ENCODE peak calls at places on chromosomes 12 and 14, in ten cellular contexts. Q is stimulated activated CD4-positive, alpha-beta T cell treated with anti-CD3 and anti-CD28 coated beads, TNF-alpha, amount 100 ng/mL, for 4 hours; F is cardiac muscle cell; K is lung microvascular endothelial cell; W is endodermal cell; U is RWPE1; M is SHP77; Z is HCEC 1CT; T is SW480; V is EH. H is an unnamed sample.

GRCh38 chr14:102450206-102451063 is 59.1 kb downstream of the ANKRD9 start:
- DNase-seq in Q (no peak), F (no peak), K (no peak), W (no peak), U (no peak), M (no peak), Z (no peak), T (no peak), V (no peak), H (no peak)

GRCh38 chr14:29576997-29577396 is 350.6 kb downstream of the PRKD1 start:
- DNase-seq in Q (no peak), F (no peak), K (no peak), W (no peak), U (no peak), M (no peak), Z (no peak), T (no peak), V (no peak), H (no peak)

GRCh38 chr14:68794130-68794855 is 1.4 kb upstream of the ZFP36L1 start:
- DNase-seq in Q (peak), F (peak), K (peak), W (peak), U (peak), M (no peak), Z (peak), T (peak), V (peak), H (no peak)

GRCh38 chr14:50801706-50802105 is 29.3 kb downstream of the NIN start:
- DNase-seq in Q (no peak), F (no peak), K (peak), W (no peak), U (no peak), M (no peak), Z (peak), T (no peak), V (peak), H (no peak)

GRCh38 chr12:64110864-64111263 is 111.2 kb downstream of the KICS2 start:
- DNase-seq in Q (no peak), F (peak), K (no peak), W (no peak), U (no peak), M (no peak), Z (peak), T (no peak), V (peak), H (no peak)

GRCh38 chr12:18101043-18101442 is 11.1 kb upstream of the RERGL start:
- DNase-seq in Q (no peak), F (no peak), K (no peak), W (no peak), U (no peak), M (no peak), Z (no peak), T (no peak), V (no peak), H (no peak)

GRCh38 chr14:103894034-103894722 is 34.1 kb upstream of the TDRD9 start:
- DNase-seq in Q (no peak), F (no peak), K (no peak), W (peak), U (no peak), M (no peak), Z (no peak), T (no peak), V (no peak), H (no peak)

GRCh38 chr12:62767946-62768345 is 167.0 kb downstream of the PPM1H start:
- DNase-seq in Q (no peak), F (no peak), K (no peak), W (no peak), U (no peak), M (no peak), Z (no peak), T (no peak), V (no peak), H (no peak)

GRCh38 chr12:47744005-47744651 is 14.6 kb downstream of the RAPGEF3 start:
- DNase-seq in Q (peak), F (no peak), K (peak), W (peak), U (peak), M (no peak), Z (no peak), T (peak), V (no peak), H (peak)

GRCh38 chr12:122125452-122126341 is 47.1 kb downstream of the MLXIP start:
- DNase-seq in Q (no peak), F (no peak), K (no peak), W (peak), U (no peak), M (no peak), Z (no peak), T (peak), V (no peak), H (no peak)

GRCh38 chr14:106459971-106460730 is 933.8 kb downstream of the TMEM121 start:
- DNase-seq in Q (peak), F (no peak), K (no peak), W (peak), U (peak), M (peak), Z (no peak), T (no peak), V (no peak), H (peak)

GRCh38 chr12:96177013-96177412 is 17.2 kb upstream of the ELK3 start:
- DNase-seq in Q (no peak), F (peak), K (no peak), W (no peak), U (peak), M (no peak), Z (peak), T (no peak), V (peak), H (no peak)

GRCh38 chr14:92990456-92991430 is 67.8 kb downstream of the CHGA start:
- DNase-seq in Q (no peak), F (no peak), K (no peak), W (no peak), U (no peak), M (no peak), Z (no peak), T (no peak), V (no peak), H (no peak)

GRCh38 chr14:69693145-69693544 is 73.8 kb upstream of the SRSF5 start:
- DNase-seq in Q (no peak), F (peak), K (peak), W (peak), U (no peak), M (peak), Z (no peak), T (no peak), V (no peak), H (no peak)

GRCh38 chr14:22668417-22668816 is 24.3 kb upstream of the OR6J1 start:
- DNase-seq in Q (no peak), F (peak), K (no peak), W (no peak), U (no peak), M (no peak), Z (peak), T (no peak), V (peak), H (no peak)

GRCh38 chr14:23153891-23154796 is 29.3 kb downstream of the SLC7A8 start:
- DNase-seq in Q (no peak), F (peak), K (no peak), W (peak), U (peak), M (no peak), Z (no peak), T (peak), V (peak), H (peak)

GRCh38 chr14:49966304-49966809 is 73.5 kb downstream of the ARF6 start:
- DNase-seq in Q (no peak), F (peak), K (no peak), W (peak), U (no peak), M (no peak), Z (no peak), T (peak), V (peak), H (peak)

GRCh38 chr12:6235499-6235898 is 35.3 kb downstream of the CD9 start:
- DNase-seq in Q (no peak), F (no peak), K (no peak), W (no peak), U (no peak), M (no peak), Z (no peak), T (peak), V (no peak), H (no peak)

GRCh38 chr12:50174971-50175715 is 8.0 kb upstream of the CERS5 start:
- DNase-seq in Q (no peak), F (peak), K (peak), W (no peak), U (peak), M (peak), Z (peak), T (peak), V (peak), H (peak)

GRCh38 chr12:104340917-104341611 is 37.5 kb downstream of the EID3 start:
- DNase-seq in Q (no peak), F (no peak), K (no peak), W (peak), U (no peak), M (no peak), Z (no peak), T (no peak), V (no peak), H (no peak)

GRCh38 chr14:32372154-32372553 is 43.1 kb downstream of the AKAP6 start:
- DNase-seq in Q (no peak), F (peak), K (no peak), W (no peak), U (peak), M (no peak), Z (peak), T (no peak), V (peak), H (no peak)

GRCh38 chr12:67482751-67483661 is 165.5 kb upstream of the DYRK2 start:
- DNase-seq in Q (peak), F (peak), K (no peak), W (no peak), U (no peak), M (peak), Z (peak), T (no peak), V (peak), H (no peak)

GRCh38 chr12:116601524-116601923 is 42.3 kb downstream of the MAP1LC3B2 start:
- DNase-seq in Q (no peak), F (peak), K (no peak), W (no peak), U (peak), M (no peak), Z (peak), T (no peak), V (peak), H (no peak)

GRCh38 chr12:127078577-127079350 is 1188.2 kb upstream of the TMEM132C start:
- DNase-seq in Q (no peak), F (no peak), K (peak), W (no peak), U (no peak), M (no peak), Z (no peak), T (no peak), V (no peak), H (no peak)

GRCh38 chr14:60197629-60198318 is 32.6 kb upstream of the DHRS7 start:
- DNase-seq in Q (no peak), F (no peak), K (no peak), W (no peak), U (no peak), M (no peak), Z (no peak), T (no peak), V (peak), H (no peak)

GRCh38 chr12:93819048-93819491 is 141.9 kb downstream of the CRADD start:
- DNase-seq in Q (no peak), F (peak), K (no peak), W (no peak), U (no peak), M (no peak), Z (peak), T (no peak), V (peak), H (no peak)

GRCh38 chr12:48159976-48160525 is 2.7 kb upstream of the ASB8 start:
- DNase-seq in Q (no peak), F (peak), K (no peak), W (no peak), U (no peak), M (no peak), Z (no peak), T (no peak), V (peak), H (no peak)

GRCh38 chr12:107448198-107448597 is 237.4 kb upstream of the PWP1 start:
- DNase-seq in Q (no peak), F (peak), K (peak), W (peak), U (no peak), M (no peak), Z (no peak), T (no peak), V (peak), H (peak)

GRCh38 chr12:109544955-109545531 is 28.3 kb downstream of the MMAB start:
- DNase-seq in Q (no peak), F (peak), K (peak), W (no peak), U (peak), M (no peak), Z (peak), T (peak), V (peak), H (no peak)

GRCh38 chr12:33439587-33440011 is at the start of gene SYT10:
- DNase-seq in Q (no peak), F (peak), K (peak), W (peak), U (peak), M (no peak), Z (no peak), T (no peak), V (no peak), H (peak)

GRCh38 chr14:81936902-81937301 is 403.2 kb upstream of the SEL1L start:
- DNase-seq in Q (no peak), F (no peak), K (no peak), W (no peak), U (no peak), M (no peak), Z (no peak), T (no peak), V (no peak), H (no peak)

GRCh38 chr12:132327351-132328171 is 1.8 kb downstream of the GALNT9 start:
- DNase-seq in Q (peak), F (peak), K (peak), W (no peak), U (peak), M (no peak), Z (peak), T (peak), V (peak), H (no peak)

GRCh38 chr14:50714452-50715073 is 46.5 kb upstream of the SAV1 start:
- DNase-seq in Q (no peak), F (peak), K (peak), W (no peak), U (peak), M (peak), Z (peak), T (peak), V (peak), H (peak)

GRCh38 chr12:49642370-49642802 is 19.0 kb downstream of the PRPF40B start:
- DNase-seq in Q (no peak), F (no peak), K (no peak), W (no peak), U (peak), M (no peak), Z (no peak), T (no peak), V (no peak), H (no peak)

H was measured in iPS-NIHi11.